ENCODE peak calls at places on chromosomes 6 and 20, in four cellular contexts. B is fibroblast of pulmonary artery, H is WTC11, L is thoracic aorta. G is an unnamed sample.

GRCh38 chr20:60262967-60263603 is 304.9 kb downstream of the CDH26 start:
- DNase-seq in H (peak), B (no peak), L (no peak), G (no peak)

GRCh38 chr6:41536884-41537347 is 9.3 kb upstream of the FOXP4 start:
- DNase-seq in L (no peak), H (no peak), B (peak), G (no peak)

GRCh38 chr6:85674604-85675003 is 31.9 kb upstream of the SYNCRIP start:
- DNase-seq in H (no peak), B (no peak), L (no peak), G (no peak)

GRCh38 chr6:34384305-34385153 is 7.9 kb downstream of the NUDT3 start:
- DNase-seq in H (no peak), L (no peak), B (no peak), G (no peak)

GRCh38 chr6:37648465-37649330 is 49.0 kb downstream of the MDGA1 start:
- DNase-seq in B (no peak), H (peak), L (no peak), G (no peak)

GRCh38 chr6:15247750-15248450 is 2.0 kb downstream of the JARID2 start:
- DNase-seq in L (no peak), H (peak), B (peak), G (no peak)

GRCh38 chr6:25086500-25087091 is 150.8 kb upstream of the RIPOR2 start:
- DNase-seq in H (no peak), B (no peak), L (no peak), G (no peak)

GRCh38 chr6:101458341-101458740 is 64.8 kb downstream of the GRIK2 start:
- DNase-seq in B (no peak), L (no peak), H (no peak), G (no peak)

GRCh38 chr6:75234126-75234865 is 9.3 kb downstream of the COX7A2 start:
- DNase-seq in B (no peak), H (no peak), L (no peak), G (no peak)

GRCh38 chr20:57387463-57387862 is 3.7 kb upstream of the RBM38 start:
- DNase-seq in L (no peak), B (no peak), H (no peak), G (peak)

GRCh38 chr6:166279393-166279679 is 28.9 kb downstream of the PRR18 start:
- DNase-seq in H (no peak), B (no peak), L (no peak), G (no peak)

GRCh38 chr6:118313762-118314161 is 234.3 kb upstream of the PLN start:
- DNase-seq in H (no peak), B (no peak), L (no peak), G (no peak)

GRCh38 chr6:28353981-28354676 is 4.4 kb downstream of the ZKSCAN3 start:
- DNase-seq in L (no peak), H (no peak), B (peak), G (no peak)

GRCh38 chr20:41264819-41265218 is 52.7 kb downstream of the ZHX3 start:
- DNase-seq in L (no peak), B (no peak), H (no peak), G (no peak)

GRCh38 chr20:54284928-54285704 is 77.2 kb downstream of the PFDN4 start:
- DNase-seq in L (no peak), B (peak), H (no peak), G (no peak)

GRCh38 chr6:116938305-116938704 is 61.3 kb downstream of the RFX6 start:
- DNase-seq in L (no peak), B (no peak), H (no peak), G (no peak)

GRCh38 chr6:16205377-16206144 is 32.8 kb upstream of the GMPR start:
- DNase-seq in B (peak), L (no peak), H (no peak), G (no peak)

GRCh38 chr6:7204726-7205125 is 97.0 kb downstream of the RREB1 start:
- DNase-seq in B (peak), H (no peak), L (no peak), G (no peak)

GRCh38 chr20:19976595-19977372 is 40.4 kb upstream of the NAA20 start:
- DNase-seq in L (peak), H (no peak), B (peak), G (no peak)

GRCh38 chr20:62603021-62603906 is 39.0 kb upstream of the SLCO4A1 start:
- DNase-seq in H (no peak), B (no peak), L (no peak), G (no peak)

GRCh38 chr6:100457251-100457990 is 7.3 kb downstream of the SIM1 start:
- DNase-seq in B (no peak), H (peak), L (no peak), G (no peak)

GRCh38 chr6:16950311-16950710 is 151.5 kb upstream of the STMND1 start:
- DNase-seq in H (no peak), L (no peak), B (no peak), G (no peak)

GRCh38 chr20:46025376-46025783 is 3.6 kb upstream of the SLC12A5 start:
- DNase-seq in L (no peak), B (no peak), H (no peak), G (no peak)

DNA sequence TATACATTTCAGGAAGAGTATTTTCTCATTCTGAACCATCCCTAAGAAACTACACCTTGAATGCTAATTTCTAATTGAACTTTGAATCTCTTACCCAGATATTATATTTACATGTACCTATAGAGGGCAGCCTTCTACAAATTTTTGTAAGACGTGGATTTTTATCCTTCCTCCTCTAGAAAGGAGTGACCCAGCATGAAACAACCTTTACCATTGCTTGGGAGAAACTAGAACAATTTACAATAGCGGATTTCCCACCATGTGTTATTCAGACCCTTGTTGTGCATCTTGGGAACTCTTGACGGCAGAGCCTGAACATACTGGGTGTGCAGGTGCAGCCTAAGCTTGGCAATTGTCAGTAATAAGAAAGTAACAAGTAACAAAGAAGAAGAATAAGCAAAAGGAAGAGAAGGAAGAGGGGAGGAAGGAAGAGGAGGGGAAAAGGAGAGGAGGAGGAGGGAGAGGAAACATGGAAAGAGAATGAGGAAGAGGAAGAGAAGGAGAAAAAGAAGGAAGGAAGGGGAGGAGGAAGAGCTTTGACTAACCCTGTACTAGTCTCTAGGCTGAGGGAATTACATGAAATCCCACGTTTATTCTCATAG is 10.8 kb upstream of the TAAR1 start:
- DNase-seq in H (no peak), B (peak), L (no peak), G (no peak)
- TF ChIP-seq CTCF in H (peak), B (peak), L (peak), G (peak)

DNA sequence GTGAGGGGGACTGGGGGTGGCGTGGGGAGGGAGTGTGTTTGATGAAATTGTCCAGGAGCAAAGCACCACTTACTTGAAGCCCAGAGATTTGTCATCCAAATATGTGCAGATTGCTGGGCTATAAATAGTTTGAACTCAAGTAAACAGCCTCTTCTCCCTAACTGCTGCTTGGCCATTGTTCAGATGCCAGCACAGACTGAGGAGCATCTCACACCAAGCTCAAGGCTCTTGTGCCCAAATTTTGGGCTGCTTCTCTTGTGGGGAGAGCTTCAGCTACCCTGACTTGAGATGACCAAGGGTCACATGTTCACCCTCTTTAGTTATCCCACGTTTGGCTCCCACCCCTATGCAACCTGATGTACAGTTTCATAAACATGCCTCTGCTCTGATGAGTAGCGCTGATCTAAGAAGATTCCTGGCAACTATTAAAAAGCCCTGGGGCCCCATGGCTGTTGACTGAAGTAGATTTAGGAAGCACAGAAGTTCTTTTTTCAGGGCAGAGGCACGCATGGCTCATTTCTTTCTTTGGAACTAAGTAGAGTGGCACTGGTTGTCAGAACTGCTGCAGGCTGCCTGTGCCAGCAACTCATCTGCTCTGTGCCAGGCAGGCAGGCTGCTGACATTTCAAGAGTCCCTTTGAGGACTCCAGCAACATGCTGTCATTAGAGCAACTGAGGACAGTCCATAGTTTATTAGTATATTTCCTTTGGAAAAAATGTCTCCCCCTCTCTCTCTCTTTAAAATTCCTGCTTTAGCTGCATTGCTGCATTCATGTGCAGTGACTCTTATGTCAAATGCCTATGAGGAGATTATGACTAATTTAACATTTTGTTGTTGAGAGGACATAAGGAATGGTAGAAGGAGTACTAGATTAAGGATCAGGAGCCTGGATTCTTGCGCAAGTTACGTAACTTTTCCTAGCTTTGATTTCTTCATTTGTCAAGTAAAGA is 9.6 kb upstream of the PKIG start:
- DNase-seq in H (no peak), B (peak), L (no peak), G (no peak)
- TF ChIP-seq CTCF in H (no peak), B (no peak), L (no peak), G (no peak)

DNA sequence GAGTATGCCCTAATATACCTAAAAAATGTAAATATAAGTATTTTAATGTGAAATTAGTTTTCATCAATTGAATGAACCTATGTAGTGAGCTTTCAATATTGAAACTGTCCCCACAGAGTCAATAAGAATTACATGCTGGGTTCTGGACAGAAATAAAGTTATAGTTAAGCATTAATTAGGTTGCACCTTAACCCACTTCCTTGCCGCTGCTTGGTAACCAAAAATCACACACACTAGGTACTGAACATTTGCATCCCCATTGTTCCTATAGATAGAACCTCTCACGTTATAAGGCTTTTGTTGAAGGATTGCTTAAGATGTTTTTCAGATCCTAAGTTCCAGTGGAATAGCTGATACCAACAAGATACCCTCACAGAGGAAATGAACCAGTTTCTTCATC is 237.1 kb upstream of the OPRM1 start:
- DNase-seq in B (no peak), H (no peak), L (no peak), G (no peak)
- TF ChIP-seq CTCF in B (no peak), H (no peak), L (no peak), G (no peak)

DNA sequence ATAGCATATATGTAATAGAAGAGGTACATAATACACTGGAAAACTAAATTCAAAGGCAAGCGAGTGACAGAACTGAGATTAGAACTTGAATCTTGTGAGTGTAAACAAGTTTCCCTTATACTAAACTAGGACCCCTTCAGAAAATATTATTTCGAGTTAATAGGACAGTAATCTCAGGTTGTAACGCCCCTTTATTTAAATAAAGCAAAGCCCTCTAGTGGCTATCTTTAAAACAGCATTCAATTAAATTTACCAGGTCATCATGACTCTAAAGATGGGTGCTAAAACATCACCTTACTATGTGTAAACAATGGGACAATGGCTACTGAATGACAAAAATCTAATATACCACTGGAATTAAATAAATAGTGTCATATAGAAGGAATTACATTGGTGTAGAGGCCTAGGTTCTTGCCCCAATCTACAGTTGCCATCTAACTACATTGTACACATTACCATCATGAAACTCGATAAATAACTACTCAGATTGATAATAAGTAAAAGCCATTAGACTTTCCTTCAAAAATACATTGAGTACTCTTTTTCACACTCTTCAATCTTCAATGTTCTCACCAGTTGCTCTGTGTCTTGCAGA is 255.4 kb upstream of the IRAK1BP1 start:
- DNase-seq in H (no peak), B (peak), L (no peak), G (no peak)
- TF ChIP-seq CTCF in H (peak), B (peak), L (peak), G (peak)

DNA sequence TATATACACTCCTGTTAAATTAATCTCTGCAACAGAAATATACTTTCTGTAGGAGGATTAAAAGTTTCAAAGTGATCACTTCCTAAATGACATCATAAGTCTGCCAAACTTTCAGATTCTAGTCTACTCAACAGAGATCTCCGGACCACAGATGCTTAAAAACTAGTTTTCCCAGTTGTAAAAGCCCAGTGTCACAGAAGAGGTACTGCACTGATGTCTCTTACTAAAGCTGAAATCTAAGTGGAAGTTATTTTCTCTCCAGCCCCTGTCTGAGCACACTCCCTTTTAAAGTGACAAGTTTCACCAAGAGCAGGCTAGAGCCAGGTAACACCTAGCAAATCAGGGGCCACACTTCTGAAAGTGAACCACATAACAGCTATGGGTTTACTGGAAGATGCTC is 71.6 kb upstream of the DST start:
- DNase-seq in L (no peak), B (no peak), H (no peak), G (no peak)
- TF ChIP-seq CTCF in L (no peak), B (no peak), H (no peak), G (peak)

DNA sequence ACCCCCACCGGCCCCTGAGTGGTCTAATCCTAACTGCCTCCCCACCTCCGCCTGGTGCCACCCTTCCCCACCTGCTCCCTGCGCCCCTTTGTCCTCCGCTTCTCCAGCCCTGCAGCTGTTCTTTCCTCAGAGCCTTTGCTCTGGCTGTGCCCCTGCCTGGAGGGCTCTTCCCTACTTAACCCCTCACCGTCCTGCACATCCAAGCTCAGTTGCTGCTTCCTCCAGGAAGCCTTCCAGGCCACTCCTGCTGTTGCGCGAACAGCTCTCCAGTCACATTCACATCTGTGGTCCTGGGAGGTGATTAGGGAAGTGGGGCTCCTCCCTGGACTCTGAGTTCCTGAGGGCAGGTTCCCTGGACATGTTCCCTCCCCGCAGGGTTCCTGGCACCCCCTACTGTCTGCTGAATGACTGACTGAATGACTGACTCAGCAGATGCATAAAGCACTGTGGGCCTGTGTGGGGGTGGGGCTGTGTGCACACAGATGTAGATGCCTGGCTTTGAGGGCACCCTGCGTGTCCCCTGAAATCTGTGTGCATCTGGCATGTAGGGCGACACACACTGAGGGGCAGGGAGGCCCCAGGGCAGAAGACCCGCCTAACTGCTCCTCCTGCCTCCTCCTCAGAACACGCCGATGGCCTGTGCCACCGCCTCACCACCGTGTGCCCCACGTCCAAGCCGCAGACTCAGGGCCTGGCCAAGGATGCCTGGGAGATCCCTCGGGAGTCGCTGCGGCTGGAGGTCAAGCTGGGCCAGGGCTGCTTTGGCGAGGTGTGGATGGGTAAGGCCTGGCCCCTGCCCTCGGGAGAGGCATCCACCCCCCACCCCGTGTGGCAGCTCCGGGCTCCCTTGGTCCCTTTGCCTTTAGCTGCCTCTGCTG is 51.4 kb downstream of the SRC start:
- DNase-seq in H (peak), L (no peak), B (no peak), G (no peak)
- TF ChIP-seq CTCF in H (no peak), L (no peak), B (no peak), G (peak)

DNA sequence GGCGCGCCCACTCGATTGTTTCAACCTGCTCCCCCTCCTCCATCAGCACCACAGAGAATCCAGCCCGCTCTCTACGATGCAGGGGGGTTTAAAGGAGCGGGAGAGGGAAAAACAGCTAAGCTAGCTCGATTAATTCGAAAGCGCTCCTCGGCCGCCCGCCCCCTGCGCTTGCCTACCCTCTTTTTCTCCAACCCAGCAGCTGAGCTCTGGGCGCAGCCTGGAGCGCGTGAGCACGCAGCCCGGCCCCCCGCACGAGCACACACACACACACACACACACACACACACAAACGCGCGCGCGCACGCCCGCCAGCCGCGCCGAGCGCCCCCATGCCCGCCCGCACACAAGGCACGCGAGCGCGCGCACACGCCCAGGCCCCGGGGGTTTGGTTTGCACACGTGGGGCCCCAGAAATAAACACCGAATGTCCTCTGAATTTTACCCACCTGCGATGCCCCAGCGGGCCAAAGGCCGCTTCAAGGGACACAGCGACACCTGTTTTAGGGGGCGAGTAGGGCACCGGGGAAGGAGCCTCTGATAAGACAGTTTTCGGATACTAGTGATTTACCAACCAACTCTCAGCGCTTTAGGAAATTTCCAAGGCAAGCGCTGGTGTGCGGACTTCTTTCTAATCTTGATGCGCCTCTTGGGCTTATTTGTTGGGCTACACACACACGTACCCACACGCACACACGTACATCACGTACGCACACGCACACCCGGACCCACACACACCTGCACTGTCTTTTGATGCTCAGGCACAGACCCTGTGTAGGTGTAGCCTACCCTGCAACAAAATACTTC is 787 bp upstream of the NRN1 start:
- DNase-seq in H (peak), L (no peak), B (no peak), G (no peak)
- TF ChIP-seq CTCF in H (peak), L (no peak), B (no peak), G (peak)

GRCh38 chr20:34642009-34642408 is 34.9 kb downstream of the PIGU start:
- DNase-seq in L (no peak), B (no peak), H (no peak), G (no peak)
- TF ChIP-seq CTCF in L (no peak), B (no peak), H (no peak), G (no peak)

DNA sequence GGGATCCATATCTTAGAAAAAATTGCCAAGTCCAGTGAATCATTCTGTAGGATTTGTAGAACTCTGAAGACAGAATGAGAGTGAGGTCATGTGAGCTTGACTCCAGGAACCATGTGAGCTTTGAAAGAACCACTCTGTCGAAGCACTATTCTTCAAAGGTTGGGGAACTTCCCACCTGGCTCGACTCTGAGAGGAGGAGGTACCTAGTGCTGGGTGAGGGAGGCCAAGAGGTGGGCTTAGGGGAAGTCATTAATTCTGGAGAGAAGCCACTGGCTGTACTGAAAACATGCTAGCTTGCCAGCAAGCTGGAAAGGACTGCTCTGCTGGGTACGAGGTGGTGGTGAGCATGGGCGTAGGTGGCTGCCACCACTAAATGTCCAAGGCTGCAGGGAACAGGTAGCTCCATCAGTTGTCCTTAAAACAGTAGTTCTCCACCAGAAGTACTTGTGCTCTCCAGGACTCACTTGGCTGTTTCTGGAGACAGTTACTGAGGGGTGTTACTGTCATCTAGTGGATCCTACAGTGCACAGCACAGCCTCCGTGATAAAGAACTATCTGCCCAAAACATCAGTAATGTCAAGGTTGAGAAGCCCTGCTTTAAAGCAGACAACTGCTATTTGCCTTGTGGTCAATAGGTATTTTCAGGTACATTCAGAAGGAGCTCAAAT is 34.7 kb upstream of the SYNJ2 start:
- DNase-seq in B (peak), H (no peak), L (no peak), G (no peak)
- TF ChIP-seq CTCF in B (peak), H (no peak), L (no peak), G (peak)